ENCODE peak calls at places on chromosome X, in five cellular contexts. A, Q, N, Z and D are unnamed samples.

GRCh38 chrX:141619336-141619735 is 29.8 kb downstream of the SPANXA2 start:
- DNase-seq in A (no peak), Q (no peak), N (no peak), Z (no peak), D (no peak)

GRCh38 chrX:34810364-34810763 is 132.2 kb upstream of the FAM47B start:
- DNase-seq in A (no peak), Q (no peak), N (no peak), Z (peak), D (no peak)

GRCh38 chrX:11998944-11999343 is 139.3 kb upstream of the FRMPD4 start:
- DNase-seq in A (no peak), Q (no peak), N (no peak), Z (no peak), D (peak)

GRCh38 chrX:117839544-117839943 is 277.1 kb downstream of the KLHL13 start:
- DNase-seq in A (no peak), Q (no peak), N (peak), Z (no peak), D (no peak)

GRCh38 chrX:47181301-47181700 is 12.3 kb upstream of the UBA1 start:
- DNase-seq in A (no peak), Q (no peak), N (no peak), Z (no peak), D (no peak)

GRCh38 chrX:155216940-155217450 is 735 bp downstream of the VBP1 start:
- DNase-seq in A (no peak), Q (no peak), N (no peak), Z (peak), D (no peak)

GRCh38 chrX:31271615-31272471 is 200.0 kb upstream of the FTHL17 start:
- DNase-seq in A (no peak), Q (no peak), N (no peak), Z (no peak), D (no peak)

GRCh38 chrX:66914082-66914481 is 275.2 kb upstream of the EDA2R start:
- DNase-seq in A (no peak), Q (no peak), N (peak), Z (no peak), D (no peak)

GRCh38 chrX:3743821-3744439 is 30.5 kb upstream of the PRKX start:
- DNase-seq in A (no peak), Q (no peak), N (no peak), Z (no peak), D (no peak)

GRCh38 chrX:50497067-50497466 is 26.4 kb upstream of the DGKK start:
- DNase-seq in A (no peak), Q (no peak), N (no peak), Z (no peak), D (no peak)

GRCh38 chrX:54178100-54178940 is 4.7 kb downstream of the FAM120C start:
- DNase-seq in A (no peak), Q (no peak), N (no peak), Z (peak), D (peak)